ENCODE peak calls at places on chromosomes 11 and 22, in seven cellular contexts. Z, L, M, R, K, V and D are unnamed samples.

GRCh38 chr11:96238563-96239166 is 104.3 kb downstream of the MAML2 start:
- DNase-seq in R (no peak), M (no peak), V (no peak), L (no peak), Z (no peak), K (no peak), D (no peak)

GRCh38 chr11:121298770-121299169 is 6.2 kb downstream of the SC5D start:
- DNase-seq in R (no peak), M (no peak), L (peak), V (no peak), K (no peak), Z (no peak), D (no peak)

GRCh38 chr22:24928322-24928721 is 18.2 kb downstream of the LHFPL7 start:
- DNase-seq in R (no peak), V (no peak), M (no peak), Z (no peak), K (no peak), L (no peak), D (no peak)

GRCh38 chr11:102306048-102306575 is 11.2 kb upstream of the BIRC3 start:
- DNase-seq in V (no peak), R (no peak), K (no peak), Z (peak), M (no peak), L (no peak), D (no peak)

GRCh38 chr11:2139118-2139490 is at the start of gene IGF2:
- DNase-seq in L (no peak), R (no peak), V (peak), M (no peak), K (no peak), Z (peak), D (no peak)

GRCh38 chr22:49628351-49629023 is 199.2 kb downstream of the BRD1 start:
- DNase-seq in R (no peak), K (no peak), V (no peak), L (no peak), M (no peak), Z (no peak), D (no peak)

GRCh38 chr11:19380375-19380774 is 139.6 kb upstream of the E2F8 start:
- DNase-seq in M (no peak), R (peak), Z (peak), L (peak), K (no peak), V (no peak), D (peak)

GRCh38 chr11:69377029-69377952 is 83.3 kb downstream of the MYEOV start:
- DNase-seq in L (no peak), K (no peak), V (no peak), M (no peak), Z (no peak), R (no peak), D (no peak)

GRCh38 chr11:1479678-1480118 is 6.9 kb downstream of the MOB2 start:
- DNase-seq in V (no peak), M (no peak), Z (no peak), L (no peak), K (no peak), R (no peak), D (no peak)

GRCh38 chr11:86660011-86660595 is 12.3 kb downstream of the ME3 start:
- DNase-seq in R (no peak), L (no peak), K (no peak), Z (no peak), V (no peak), M (no peak), D (no peak)

GRCh38 chr11:131666006-131666405 is 295.6 kb downstream of the NTM start:
- DNase-seq in V (no peak), R (no peak), M (no peak), L (no peak), Z (no peak), K (no peak), D (no peak)

GRCh38 chr22:43829904-43830851 is 18.1 kb upstream of the EFCAB6 start:
- DNase-seq in R (no peak), M (no peak), K (no peak), V (no peak), Z (no peak), L (no peak), D (no peak)

GRCh38 chr11:93143186-93143585 is 54.6 kb downstream of the SLC36A4 start:
- DNase-seq in V (no peak), L (no peak), M (no peak), Z (no peak), K (no peak), R (no peak), D (no peak)

GRCh38 chr11:83972536-83972935 is 686.4 kb upstream of the CCDC90B start:
- DNase-seq in K (no peak), Z (no peak), M (no peak), R (no peak), L (no peak), V (no peak), D (no peak)

GRCh38 chr11:17801166-17801565 is 66.6 kb downstream of the KCNC1 start:
- DNase-seq in R (no peak), Z (no peak), V (no peak), L (no peak), M (no peak), K (peak), D (no peak)

GRCh38 chr11:86671386-86672006 is 920 bp downstream of the ME3 start:
- DNase-seq in R (peak), V (no peak), Z (peak), M (no peak), K (no peak), L (no peak), D (no peak)

GRCh38 chr11:36090351-36091245 is 146.7 kb downstream of the LDLRAD3 start:
- DNase-seq in Z (no peak), K (no peak), L (no peak), R (no peak), V (no peak), M (no peak), D (peak)

GRCh38 chr11:67670316-67671210 is 3.9 kb downstream of the ALDH3B2 start:
- DNase-seq in K (no peak), V (no peak), Z (no peak), M (no peak), L (no peak), R (no peak), D (no peak)

GRCh38 chr22:23675502-23676415 is 15.1 kb upstream of the RGL4 start:
- DNase-seq in V (peak), L (no peak), M (no peak), Z (no peak), R (no peak), K (no peak), D (no peak)

GRCh38 chr22:38610234-38610633 is 40.3 kb upstream of the DMC1 start:
- DNase-seq in R (no peak), V (no peak), M (no peak), L (no peak), K (no peak), Z (no peak), D (no peak)

GRCh38 chr11:77411238-77411637 is 62.7 kb downstream of the PAK1 start:
- DNase-seq in M (no peak), V (no peak), Z (peak), K (no peak), R (no peak), L (no peak), D (peak)

GRCh38 chr11:96331556-96332168 is 11.3 kb downstream of the MAML2 start:
- DNase-seq in K (no peak), L (no peak), Z (no peak), V (no peak), R (no peak), M (no peak), D (peak)

GRCh38 chr11:72238040-72238450 is 5.9 kb downstream of the PHOX2A start:
- DNase-seq in K (peak), R (peak), V (peak), M (peak), L (peak), Z (peak), D (peak)

GRCh38 chr11:9600651-9601040 is 27.2 kb downstream of the WEE1 start:
- DNase-seq in Z (no peak), M (no peak), L (peak), V (no peak), R (no peak), K (no peak), D (no peak)

GRCh38 chr22:40043086-40043485 is 48.3 kb downstream of the FAM83F start:
- DNase-seq in L (no peak), V (no peak), M (no peak), K (no peak), R (no peak), Z (no peak), D (no peak)

GRCh38 chr11:9210922-9211320 is 54.2 kb downstream of the DENND5A start:
- DNase-seq in R (no peak), Z (no peak), L (no peak), V (no peak), M (no peak), K (no peak), D (no peak)

GRCh38 chr22:49119551-49119952 is 708.1 kb downstream of the BRD1 start:
- DNase-seq in M (no peak), R (no peak), V (no peak), Z (no peak), L (no peak), K (no peak), D (no peak)

GRCh38 chr22:47284822-47285221 is 522.4 kb downstream of the TBC1D22A start:
- DNase-seq in M (no peak), K (no peak), R (no peak), Z (no peak), V (no peak), L (no peak), D (no peak)

GRCh38 chr11:129530154-129530895 is 154.7 kb downstream of the BARX2 start:
- DNase-seq in R (no peak), M (no peak), L (no peak), K (no peak), V (peak), Z (no peak), D (peak)

GRCh38 chr11:46658259-46658658 is 40.9 kb downstream of the ATG13 start:
- DNase-seq in R (no peak), Z (no peak), V (no peak), M (no peak), K (no peak), L (no peak), D (no peak)

GRCh38 chr11:122727101-122727929 is 71.8 kb downstream of the UBASH3B start:
- DNase-seq in Z (no peak), K (no peak), L (no peak), R (peak), V (no peak), M (no peak), D (peak)

GRCh38 chr11:113274708-113275582 is 39.4 kb upstream of the TTC12 start:
- DNase-seq in R (no peak), V (no peak), M (no peak), L (no peak), Z (peak), K (peak), D (peak)

GRCh38 chr11:132402056-132402684 is 1031.8 kb downstream of the NTM start:
- DNase-seq in L (no peak), K (peak), Z (no peak), R (no peak), V (no peak), M (no peak), D (peak)

GRCh38 chr22:33652596-33652995 is 267.7 kb downstream of the LARGE1 start:
- DNase-seq in Z (no peak), R (no peak), L (no peak), K (no peak), M (no peak), V (peak), D (no peak)

GRCh38 chr11:129211397-129211796 is 19.3 kb upstream of the ARHGAP32 start:
- DNase-seq in K (no peak), V (no peak), L (no peak), R (no peak), Z (no peak), M (no peak), D (no peak)

DNA sequence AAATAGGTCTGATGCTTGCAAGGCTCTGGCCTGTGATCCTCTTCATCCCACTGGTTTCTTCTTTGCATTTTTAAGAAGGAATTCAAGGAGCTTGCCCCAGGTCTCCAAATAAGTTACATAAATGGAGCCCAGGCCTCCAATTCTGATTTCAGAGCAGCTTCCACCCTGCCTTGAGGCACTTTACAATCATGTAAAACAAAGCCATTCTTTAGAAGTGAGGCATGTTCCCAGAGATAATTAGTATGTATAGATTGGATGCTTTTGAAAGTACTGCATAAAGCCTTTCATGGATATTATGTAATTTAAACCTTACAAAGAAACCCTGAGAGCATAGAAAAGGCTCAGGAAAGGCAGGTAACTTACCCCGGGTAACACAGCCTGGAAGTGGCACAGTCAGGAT is 466.5 kb downstream of the MIAT start:
- DNase-seq in Z (no peak), K (no peak), R (no peak), V (no peak), M (no peak), L (no peak), D (no peak)
- TF ChIP-seq POLR2A in Z (no peak), K (no peak), R (no peak), V (no peak), M (no peak), L (no peak), D (no peak)

DNA sequence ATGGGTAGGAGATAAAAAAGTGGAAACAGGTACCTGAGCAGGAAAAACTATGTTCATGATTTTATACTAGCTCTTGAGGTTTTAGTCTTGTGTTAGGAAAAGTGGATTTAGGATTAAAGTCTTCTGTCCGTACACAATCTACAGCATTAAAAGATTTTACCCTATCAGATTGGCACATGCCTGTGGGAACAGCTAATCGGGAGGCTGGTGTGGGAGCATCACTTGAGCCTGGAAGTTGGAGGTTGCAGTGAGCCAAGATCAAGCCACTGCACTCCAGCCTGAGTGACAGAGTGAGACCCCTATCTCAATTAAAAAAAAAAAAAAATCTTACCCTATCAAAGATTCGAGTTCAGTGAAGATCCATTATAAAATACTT is 12.2 kb upstream of the CRKL start:
- DNase-seq in Z (no peak), M (no peak), V (no peak), L (no peak), R (no peak), K (no peak), D (no peak)
- TF ChIP-seq CTCF in Z (no peak), M (no peak), V (no peak), L (no peak), R (no peak), K (no peak), D (no peak)

GRCh38 chr11:108698844-108699642 is 34.2 kb downstream of the DDX10 start:
- DNase-seq in R (no peak), Z (no peak), V (no peak), M (no peak), K (no peak), L (no peak), D (no peak)

GRCh38 chr11:108697872-108698473 is 33.1 kb downstream of the DDX10 start:
- DNase-seq in L (peak), Z (peak), M (peak), V (peak), K (no peak), R (peak), D (peak)

DNA sequence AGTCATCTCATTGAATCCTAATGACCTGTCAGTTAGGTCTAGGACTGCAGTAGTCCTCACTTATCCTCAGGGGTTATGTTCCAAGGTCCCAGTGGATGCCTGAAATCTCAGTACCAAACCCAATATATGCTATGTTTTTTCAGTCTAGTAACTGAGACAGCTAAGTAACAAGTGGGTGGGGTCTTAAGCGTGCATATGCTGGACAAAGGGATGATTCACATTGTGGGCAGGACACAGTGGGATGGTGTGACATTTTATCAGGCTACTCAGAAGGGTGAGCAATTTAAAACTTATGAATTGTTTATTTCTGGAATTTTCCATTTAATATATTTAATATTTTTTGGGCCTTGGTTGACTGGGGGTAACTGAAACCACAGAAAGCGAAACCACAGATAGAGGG is 29.0 kb downstream of the DDX10 start:
- DNase-seq in L (no peak), Z (no peak), M (peak), V (no peak), K (no peak), R (peak), D (no peak)
- TF ChIP-seq MAX in L (no peak), Z (no peak), M (no peak), V (no peak), K (no peak), R (no peak), D (no peak)

GRCh38 chr22:20114506-20115475 is 1.1 kb upstream of the RANBP1 start:
- DNase-seq in M (no peak), R (no peak), K (no peak), L (no peak), V (no peak), Z (no peak), D (no peak)

GRCh38 chr22:20111689-20112622 is 3.9 kb upstream of the RANBP1 start:
- DNase-seq in M (no peak), V (no peak), Z (no peak), R (no peak), K (no peak), L (no peak), D (no peak)

GRCh38 chr22:20113551-20114310 is 2.2 kb upstream of the RANBP1 start:
- DNase-seq in M (no peak), V (no peak), L (no peak), R (no peak), Z (no peak), K (no peak), D (no peak)

GRCh38 chr22:20111045-20111688 is 4.7 kb upstream of the RANBP1 start:
- DNase-seq in L (peak), K (no peak), R (peak), M (peak), V (peak), Z (peak), D (peak)

GRCh38 chr22:20112623-20113511 is 3.0 kb upstream of the RANBP1 start:
- DNase-seq in K (no peak), R (no peak), M (no peak), Z (no peak), V (no peak), L (no peak), D (no peak)
- TF ChIP-seq POLR2A in K (no peak), R (peak), M (peak), Z (no peak), V (peak), L (no peak), D (no peak)

DNA sequence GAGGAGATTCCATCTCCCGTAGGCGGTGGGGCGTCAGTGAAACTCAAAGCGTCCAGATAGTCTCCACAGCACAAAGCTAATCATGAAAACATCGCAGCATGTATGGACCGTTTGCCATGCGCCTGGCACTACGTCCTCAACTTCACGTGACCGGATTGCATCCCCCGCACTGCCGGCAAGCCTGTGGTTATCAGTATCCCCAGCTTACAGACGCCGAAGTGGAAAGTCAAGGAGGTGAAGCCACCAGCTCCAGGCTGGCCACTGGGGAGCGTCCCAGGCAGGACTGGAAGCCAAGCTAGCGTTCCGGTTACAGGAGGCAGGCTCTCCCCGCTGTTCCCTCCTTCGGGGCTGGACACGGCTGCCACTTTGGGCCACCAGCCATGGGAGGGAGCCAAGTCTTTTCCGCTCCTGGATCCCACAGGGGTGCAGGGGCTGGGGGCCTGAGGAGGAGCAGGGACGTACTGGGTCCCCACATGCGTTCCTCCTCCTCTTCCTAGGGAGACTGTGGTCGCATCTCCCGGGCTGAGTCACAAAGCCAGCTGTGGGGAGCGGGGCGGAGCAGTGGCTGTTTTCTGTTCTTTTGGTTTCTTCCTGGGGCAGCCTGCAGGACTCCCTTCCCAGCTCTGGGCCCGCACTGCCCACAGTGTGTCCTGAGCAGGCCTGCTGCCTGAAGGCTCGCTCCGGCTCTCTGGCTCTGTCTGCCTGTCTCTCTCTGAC is 4.3 kb upstream of the OSBPL5 start:
- DNase-seq in M (peak), K (no peak), L (peak), R (peak), V (no peak), Z (no peak), D (peak)
- TF ChIP-seq CTCF in M (peak), K (peak), L (no peak), R (peak), V (no peak), Z (no peak), D (no peak)